ENCODE peak calls at places on chromosome X, in six cellular contexts. J is GM10248; P is hypothalamus; A is sigmoid colon; M is activated T-cell treated with anti-CD3 and anti-CD28 coated beads, Interleukin-2, amount 50 U/mL, for 72 hours; S is OCI-M1. D is an unnamed sample.

GRCh38 chrX:97367149-97367548 is 483.4 kb downstream of the RPA4 start:
- DNase-seq in J (no peak), P (no peak), A (no peak), M (no peak), S (no peak), D (no peak)

GRCh38 chrX:30283456-30284200 is 25.6 kb downstream of the NR0B1 start:
- DNase-seq in J (no peak), P (no peak), A (no peak), M (no peak), S (peak), D (peak)

GRCh38 chrX:65985922-65986588 is 53.8 kb downstream of the VSIG4 start:
- DNase-seq in J (peak), P (no peak), A (no peak), M (peak), S (peak), D (peak)

GRCh38 chrX:19121898-19122640 is at the start of gene ADGRG2:
- DNase-seq in J (no peak), P (no peak), A (no peak), M (no peak), S (no peak), D (no peak)

GRCh38 chrX:129493643-129494042 is 29.6 kb downstream of the SMARCA1 start:
- DNase-seq in J (no peak), P (no peak), A (no peak), M (no peak), S (no peak), D (no peak)

GRCh38 chrX:123803331-123803983 is 56.4 kb upstream of the XIAP start:
- DNase-seq in J (no peak), P (no peak), A (no peak), M (peak), S (peak), D (peak)

GRCh38 chrX:49784747-49785280 is 44.3 kb upstream of the PAGE4 start:
- DNase-seq in J (no peak), P (no peak), A (no peak), M (no peak), S (no peak), D (no peak)

GRCh38 chrX:136936183-136936549 is 55.6 kb upstream of the RBMX start:
- DNase-seq in J (no peak), P (no peak), A (no peak), M (no peak), S (peak), D (no peak)

GRCh38 chrX:108516184-108516583 is 76.5 kb downstream of the COL4A5 start:
- DNase-seq in J (no peak), P (no peak), A (no peak), M (no peak), S (no peak), D (no peak)

GRCh38 chrX:11970935-11971334 is 167.3 kb upstream of the FRMPD4 start:
- DNase-seq in J (no peak), P (no peak), A (no peak), M (no peak), S (no peak), D (no peak)

GRCh38 chrX:48685416-48685815 is 1.8 kb downstream of the WAS start:
- DNase-seq in J (no peak), P (no peak), A (no peak), M (no peak), S (no peak), D (no peak)

GRCh38 chrX:132716006-132716405 is 227.2 kb upstream of the MBNL3 start:
- DNase-seq in J (no peak), P (no peak), A (no peak), M (no peak), S (peak), D (no peak)

GRCh38 chrX:153828308-153828707 is 2.0 kb downstream of the PDZD4 start:
- DNase-seq in J (peak), P (no peak), A (peak), M (no peak), S (no peak), D (no peak)

GRCh38 chrX:104961926-104962325 is 258.6 kb downstream of the TEX13A start:
- DNase-seq in J (no peak), P (no peak), A (no peak), M (no peak), S (no peak), D (no peak)

D was measured in K562.